ENCODE peak calls at places on chromosomes 11 and 22, in five cellular contexts. R is aorta; E is CD8-positive, alpha-beta T cell; F is heart left ventricle; Q is thyroid gland. D is an unnamed sample. For H3K36me3, the result is how much of the 10 kb centered on the place peaks cover.

GRCh38 chr22:28989035-28989464 is 72.6 kb downstream of the C22orf31 start:
- DNase-seq in Q (no peak), R (no peak), E (no peak), F (no peak), D (no peak)

GRCh38 chr22:43273902-43274484 is 69.2 kb downstream of the SCUBE1 start:
- DNase-seq in E (peak), R (no peak), Q (peak), F (no peak), D (peak)

GRCh38 chr22:20131593-20131855 is at the start of gene ZDHHC8:
- DNase-seq in E (peak), F (no peak), R (peak), Q (peak), D (no peak)

GRCh38 chr11:15826826-15827225 is 529.5 kb downstream of the SOX6 start:
- DNase-seq in E (no peak), F (peak), Q (peak), R (peak), D (peak)

GRCh38 chr11:19018901-19019300 is 41.6 kb downstream of the MRGPRX2 start:
- DNase-seq in R (no peak), Q (no peak), E (no peak), F (no peak), D (no peak)

GRCh38 chr11:101817536-101817935 is 97.3 kb upstream of the CEP126 start:
- DNase-seq in R (no peak), Q (no peak), E (no peak), F (no peak), D (no peak)

GRCh38 chr22:27270818-27271510 is 530.6 kb downstream of the MN1 start:
- DNase-seq in E (no peak), R (no peak), F (no peak), Q (no peak), D (peak)

GRCh38 chr11:842370-843002 is at the start of the genes POLR2L and TSPAN4:
- DNase-seq in R (peak), F (peak), E (peak), Q (peak), D (peak)

GRCh38 chr11:96127596-96127959 is 203.7 kb upstream of the MTMR2 start:
- DNase-seq in E (no peak), R (no peak), Q (no peak), F (no peak), D (no peak)

GRCh38 chr11:33015621-33016551 is at the start of gene DEPDC7:
- DNase-seq in E (peak), R (peak), F (peak), Q (peak), D (peak)

GRCh38 chr11:42593426-42593825 is 718.4 kb upstream of the API5 start:
- DNase-seq in Q (no peak), E (no peak), R (no peak), F (no peak), D (no peak)

GRCh38 chr11:111441443-111441842 is 62.4 kb upstream of the POU2AF1 start:
- DNase-seq in R (no peak), F (no peak), Q (no peak), E (no peak), D (no peak)

GRCh38 chr11:1834132-1834610 is 619 bp upstream of the SYT8 start:
- DNase-seq in E (no peak), R (no peak), F (peak), Q (no peak), D (no peak)

GRCh38 chr22:32378703-32379272 is 21.1 kb downstream of the RFPL3 start:
- DNase-seq in Q (peak), R (no peak), F (no peak), E (no peak), D (peak)

GRCh38 chr11:120645639-120646038 is 134.1 kb downstream of the GRIK4 start:
- DNase-seq in E (no peak), F (no peak), R (no peak), Q (no peak), D (no peak)

GRCh38 chr11:116857316-116857715 is 19.9 kb upstream of the APOA1 start:
- DNase-seq in E (no peak), F (no peak), Q (no peak), R (no peak), D (no peak)

GRCh38 chr22:27110985-27111451 is 453.6 kb downstream of the MIAT start:
- DNase-seq in F (no peak), E (no peak), Q (no peak), R (no peak), D (peak)

GRCh38 chr11:115462004-115462541 is 42.1 kb downstream of the CADM1 start:
- DNase-seq in R (no peak), E (no peak), Q (no peak), F (no peak), D (no peak)

GRCh38 chr11:63871962-63872832 is 33.3 kb downstream of the MARK2 start:
- DNase-seq in F (peak), R (peak), Q (peak), E (peak), D (peak)

GRCh38 chr11:65112551-65113360 is 1.1 kb downstream of the TM7SF2 start:
- DNase-seq in Q (peak), E (peak), R (peak), F (peak), D (peak)

GRCh38 chr11:97502201-97502600 is 1112.4 kb downstream of the JRKL start:
- DNase-seq in R (no peak), Q (no peak), E (no peak), F (no peak), D (no peak)

GRCh38 chr11:2515401-2516275 is 70.8 kb downstream of the KCNQ1 start:
- DNase-seq in F (peak), E (peak), R (peak), Q (peak), D (peak)

GRCh38 chr22:32355760-32356159 is 1.9 kb upstream of the RFPL3 start:
- DNase-seq in E (no peak), F (no peak), Q (peak), R (no peak), D (peak)

GRCh38 chr11:61553373-61554171 is 27.3 kb downstream of the SYT7 start:
- DNase-seq in F (no peak), Q (no peak), E (no peak), R (no peak), D (peak)

GRCh38 chr11:90744169-90744568 is 521.3 kb upstream of the CHORDC1 start:
- DNase-seq in E (no peak), F (no peak), R (no peak), Q (no peak), D (no peak)

GRCh38 chr11:35781342-35782171 is 119.0 kb downstream of the TRIM44 start:
- DNase-seq in F (no peak), E (no peak), R (no peak), Q (no peak), D (no peak)

GRCh38 chr11:30346068-30346688 is 23.3 kb downstream of the ARL14EP start:
- DNase-seq in R (no peak), Q (no peak), E (no peak), F (no peak), D (no peak)

GRCh38 chr11:70353329-70353728 is 45.0 kb upstream of the CTTN start:
- DNase-seq in F (no peak), Q (no peak), E (no peak), R (no peak), D (no peak)
- H3K36me3 ChIP-seq in F (half or more), Q (under half), E (under half), R (under half), D (half or more)

GRCh38 chr11:88117281-88117858 is 57.9 kb downstream of the RAB38 start:
- DNase-seq in E (no peak), R (no peak), F (no peak), Q (no peak), D (no peak)
- H3K27ac ChIP-seq in E (no peak), R (no peak), F (no peak), Q (no peak), D (no peak)

GRCh38 chr11:123561046-123561781 is 93.2 kb downstream of the SCN3B start:
- DNase-seq in R (no peak), Q (peak), E (no peak), F (no peak), D (peak)
- H3K4me3 ChIP-seq in R (no peak), Q (no peak), E (peak), F (peak), D (peak)

DNA sequence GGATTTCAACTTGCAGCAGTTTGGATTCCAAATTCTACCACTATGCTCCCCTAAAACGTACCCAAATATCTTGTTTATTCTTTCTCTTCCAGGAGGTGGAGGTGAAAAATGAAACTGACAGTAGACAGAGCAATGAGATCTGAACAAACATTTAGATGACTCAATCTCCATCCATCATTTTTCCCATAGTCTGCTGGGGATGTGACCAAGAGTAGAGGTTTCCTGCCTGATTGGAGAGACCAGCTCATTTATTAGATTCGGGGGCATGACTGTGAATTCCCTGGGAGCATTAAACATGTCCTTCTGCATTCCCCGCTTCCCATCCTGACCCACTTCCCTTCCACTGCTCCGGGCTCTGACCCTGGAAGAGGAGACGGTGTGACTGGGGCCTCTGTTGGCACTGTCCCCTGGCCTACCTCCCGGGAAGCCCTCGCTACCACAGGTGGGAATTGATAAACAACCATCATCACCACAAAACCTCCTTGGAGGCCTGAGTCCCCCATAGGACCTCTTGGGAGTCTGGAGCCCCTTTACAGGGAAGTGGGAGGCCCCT is 20.3 kb downstream of the DKK3 start:
- DNase-seq in Q (no peak), F (no peak), E (no peak), R (no peak), D (no peak)
- H3K36me3 ChIP-seq in Q (under half), F (under half), E (under half), R (under half), D (under half)

GRCh38 chr11:62712413-62712812 is 4.9 kb downstream of the GNG3 start:
- DNase-seq in E (no peak), F (no peak), R (peak), Q (no peak), D (no peak)
- H3K27ac ChIP-seq in E (no peak), F (no peak), R (no peak), Q (no peak), D (no peak)

GRCh38 chr11:134518616-134519389 is 106.8 kb upstream of the B3GAT1 start:
- DNase-seq in F (no peak), E (no peak), R (peak), Q (no peak), D (no peak)
- H3K4me3 ChIP-seq in F (no peak), E (no peak), R (no peak), Q (no peak), D (no peak)

GRCh38 chr11:126191379-126192073 is 19.9 kb downstream of the RPUSD4 start:
- DNase-seq in Q (no peak), E (no peak), F (no peak), R (no peak), D (no peak)

GRCh38 chr11:126194121-126194543 is 17.3 kb downstream of the RPUSD4 start:
- DNase-seq in E (peak), R (no peak), Q (peak), F (no peak), D (peak)

GRCh38 chr11:126192386-126192785 is 19.1 kb downstream of the RPUSD4 start:
- DNase-seq in E (no peak), Q (no peak), R (no peak), F (no peak), D (no peak)

GRCh38 chr11:126195119-126195518 is 16.3 kb downstream of the RPUSD4 start:
- DNase-seq in R (no peak), Q (no peak), F (no peak), E (no peak), D (no peak)

DNA sequence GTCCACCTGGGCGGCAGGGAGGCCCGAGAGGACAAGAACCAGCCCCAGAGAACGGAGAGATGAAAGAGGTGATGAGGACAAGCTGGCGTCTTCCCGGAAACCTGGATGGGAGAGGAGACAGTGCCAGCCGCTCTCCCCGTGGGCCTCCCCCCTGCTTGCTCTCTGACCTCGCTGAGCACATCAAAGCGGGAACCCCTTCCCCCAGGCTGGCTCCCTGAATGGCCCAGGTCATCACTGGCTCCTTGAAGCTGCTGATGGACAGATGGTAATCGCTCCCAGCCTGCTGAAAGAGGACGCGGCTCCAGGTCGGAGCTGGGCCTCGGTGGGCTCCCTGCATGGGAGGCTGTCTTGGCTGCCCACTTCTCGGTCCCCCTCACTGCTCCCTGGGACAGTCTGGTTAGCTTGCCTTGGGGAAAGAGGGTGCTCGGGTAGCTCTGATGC is 18.4 kb downstream of the RPUSD4 start:
- DNase-seq in Q (no peak), R (no peak), F (no peak), E (no peak), D (no peak)
- H3K36me3 ChIP-seq in Q (under half), R (under half), F (half or more), E (under half), D (under half)

DNA sequence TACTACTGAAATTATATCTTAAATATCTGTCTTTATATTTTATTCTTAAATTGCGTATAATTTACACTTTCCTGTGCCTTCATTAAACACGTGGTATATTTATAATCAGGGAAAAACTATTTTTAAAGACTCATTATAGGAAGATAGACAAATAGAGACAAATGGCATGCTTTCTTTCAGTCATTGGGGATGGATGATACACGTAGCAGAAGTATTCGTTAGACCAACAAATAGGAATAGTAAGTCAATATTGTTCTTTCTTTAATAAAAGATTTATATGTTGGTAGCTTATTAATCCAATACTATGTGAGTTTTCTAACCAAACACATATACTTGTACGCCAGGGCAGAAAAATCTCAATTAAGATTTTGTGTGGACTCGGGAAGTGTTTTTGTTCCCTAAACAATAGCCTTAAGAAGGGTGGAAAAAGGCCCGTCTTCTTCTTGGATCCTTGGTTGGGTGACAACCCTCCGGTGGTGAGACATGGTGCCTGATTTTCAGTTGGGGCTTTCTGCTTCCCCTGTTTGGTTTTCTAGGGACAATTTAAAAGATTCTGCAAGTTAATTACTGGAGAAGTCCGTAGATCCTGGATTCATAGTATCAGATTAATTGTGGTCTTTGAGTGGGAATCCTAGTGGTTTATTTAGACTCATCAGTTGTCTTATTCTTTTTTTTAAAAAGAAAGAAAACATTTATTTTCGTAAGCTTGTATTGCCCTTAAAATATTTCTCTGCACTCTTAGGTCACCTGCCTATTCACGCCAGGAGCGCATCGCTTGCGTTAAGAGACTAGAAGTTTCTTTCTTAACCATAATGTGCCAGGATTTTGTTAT is 83.5 kb upstream of the WNT7B start:
- DNase-seq in E (no peak), Q (no peak), F (no peak), R (no peak), D (no peak)
- H3K27ac ChIP-seq in E (no peak), Q (no peak), F (peak), R (no peak), D (no peak)

DNA sequence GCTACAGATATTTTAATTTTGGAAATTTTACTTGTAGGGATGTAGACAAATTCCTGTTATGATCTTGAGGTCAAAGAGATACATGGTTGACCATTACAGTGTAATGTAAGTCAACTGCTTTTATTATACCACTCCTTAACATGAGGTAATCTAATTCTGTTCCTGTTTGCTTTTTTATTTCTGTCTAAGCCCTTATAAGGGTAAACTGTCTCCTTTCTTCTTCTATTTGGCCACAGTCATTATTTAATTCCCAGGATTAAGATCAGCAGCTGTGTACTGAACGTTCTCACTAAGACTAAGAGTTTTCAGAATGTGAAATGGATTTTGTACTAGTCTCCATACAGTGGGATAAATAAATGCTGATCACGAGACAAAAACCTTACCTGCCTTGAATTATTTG is 32.8 kb downstream of the C2CD3 start:
- DNase-seq in F (no peak), E (no peak), R (no peak), Q (no peak), D (no peak)
- H3K4me3 ChIP-seq in F (no peak), E (no peak), R (no peak), Q (no peak), D (no peak)

GRCh38 chr11:62724171-62724570 is 3.1 kb downstream of the HNRNPUL2 start:
- DNase-seq in R (no peak), F (no peak), E (no peak), Q (no peak), D (no peak)
- H3K36me3 ChIP-seq in R (under half), F (half or more), E (under half), Q (under half), D (half or more)

D was measured in WERI-Rb-1.